ENCODE peak calls at places on chromosomes 11 and 22, in four cellular contexts. One of them, this sample, is unnamed.

GRCh38 chr22:22931557-22932270 is 44.1 kb downstream of the IGLL5 start:
- DNase-seq in K562: no peak
- DNase-seq in GM12878: peak; percentile 55
- DNase-seq in HepG2: no peak
- DNase-seq in this sample: no peak

GRCh38 chr11:59866397-59866796 is at the start of gene TCN1:
- DNase-seq in K562: no peak
- DNase-seq in GM12878: no peak
- DNase-seq in HepG2: no peak
- DNase-seq in this sample: no peak

GRCh38 chr11:1196516-1197391 is 26.1 kb upstream of the MUC5B start:
- DNase-seq in K562: no peak
- DNase-seq in GM12878: no peak
- DNase-seq in HepG2: no peak
- DNase-seq in this sample: no peak

GRCh38 chr11:82775736-82776346 is 42.2 kb upstream of the FAM181B start:
- DNase-seq in K562: peak; percentile 68
- DNase-seq in GM12878: no peak
- DNase-seq in HepG2: peak; percentile 42
- DNase-seq in this sample: peak; percentile 63

GRCh38 chr11:69044111-69045013 is 4.4 kb upstream of the TPCN2 start:
- DNase-seq in K562: peak; percentile 33
- DNase-seq in GM12878: no peak
- DNase-seq in HepG2: peak; percentile 68
- DNase-seq in this sample: peak; percentile 31

GRCh38 chr11:16604784-16605439 is 133.5 kb upstream of the C11orf58 start:
- DNase-seq in K562: peak; percentile 91
- DNase-seq in GM12878: no peak
- DNase-seq in HepG2: no peak
- DNase-seq in this sample: peak; percentile 36

GRCh38 chr11:122046846-122047245 is 69.2 kb downstream of the BLID start:
- DNase-seq in K562: no peak
- DNase-seq in GM12878: no peak
- DNase-seq in HepG2: no peak
- DNase-seq in this sample: no peak

GRCh38 chr22:43375951-43376455 is 32.8 kb upstream of the SCUBE1 start:
- DNase-seq in K562: no peak
- DNase-seq in GM12878: no peak
- DNase-seq in HepG2: no peak
- DNase-seq in this sample: no peak

GRCh38 chr22:27850000-27850465 is 48.5 kb upstream of the MN1 start:
- DNase-seq in K562: no peak
- DNase-seq in GM12878: no peak
- DNase-seq in HepG2: peak; percentile 78
- DNase-seq in this sample: no peak

GRCh38 chr11:73982595-73982989 is at the start of gene UCP2:
- DNase-seq in K562: peak; percentile 94
- DNase-seq in GM12878: no peak
- DNase-seq in HepG2: no peak
- DNase-seq in this sample: peak; percentile 88

GRCh38 chr22:19772422-19772672 is 11.8 kb downstream of the TBX1 start:
- DNase-seq in K562: no peak
- DNase-seq in GM12878: no peak
- DNase-seq in HepG2: no peak
- DNase-seq in this sample: no peak

GRCh38 chr22:30240541-30241417 is 5.8 kb downstream of the LIF start:
- DNase-seq in K562: no peak
- DNase-seq in GM12878: no peak
- DNase-seq in HepG2: no peak
- DNase-seq in this sample: no peak

GRCh38 chr11:128916646-128917045 is 25.5 kb downstream of the KCNJ5 start:
- DNase-seq in K562: no peak
- DNase-seq in GM12878: no peak
- DNase-seq in HepG2: no peak
- DNase-seq in this sample: no peak

GRCh38 chr11:85772700-85773099 is 38.2 kb downstream of the SYTL2 start:
- DNase-seq in K562: no peak
- DNase-seq in GM12878: no peak
- DNase-seq in HepG2: no peak
- DNase-seq in this sample: no peak

GRCh38 chr11:102831128-102831708 is 12.2 kb downstream of the MMP3 start:
- DNase-seq in K562: peak; percentile 21
- DNase-seq in GM12878: no peak
- DNase-seq in HepG2: peak; percentile 4
- DNase-seq in this sample: no peak

GRCh38 chr22:20018001-20018400 is 1.4 kb upstream of the ARVCF start:
- DNase-seq in K562: no peak
- DNase-seq in GM12878: no peak
- DNase-seq in HepG2: no peak
- DNase-seq in this sample: no peak

GRCh38 chr11:2534957-2535672 is 90.3 kb downstream of the KCNQ1 start:
- DNase-seq in K562: no peak
- DNase-seq in GM12878: no peak
- DNase-seq in HepG2: no peak
- DNase-seq in this sample: no peak

GRCh38 chr11:73236879-73237278 is 18.8 kb downstream of the P2RY2 start:
- DNase-seq in K562: peak; percentile 71
- DNase-seq in GM12878: no peak
- DNase-seq in HepG2: peak; percentile 57
- DNase-seq in this sample: peak; percentile 59

GRCh38 chr11:64216879-64217278 is 9.1 kb downstream of the TRPT1 start:
- DNase-seq in K562: no peak
- DNase-seq in GM12878: no peak
- DNase-seq in HepG2: no peak
- DNase-seq in this sample: no peak

GRCh38 chr22:23300476-23300875 is 120.2 kb downstream of the BCR start:
- DNase-seq in K562: no peak
- DNase-seq in GM12878: no peak
- DNase-seq in HepG2: no peak
- DNase-seq in this sample: no peak

GRCh38 chr11:89293966-89294679 is 116.4 kb downstream of the TYR start:
- DNase-seq in K562: no peak
- DNase-seq in GM12878: no peak
- DNase-seq in HepG2: no peak
- DNase-seq in this sample: no peak

GRCh38 chr11:61160487-61161189 is 588 bp downstream of the VPS37C start:
- DNase-seq in K562: no peak
- DNase-seq in GM12878: no peak
- DNase-seq in HepG2: no peak
- DNase-seq in this sample: no peak

GRCh38 chr11:85810521-85810870 is 445 bp downstream of the SYTL2 start:
- DNase-seq in K562: no peak
- DNase-seq in GM12878: no peak
- DNase-seq in HepG2: no peak
- DNase-seq in this sample: no peak

GRCh38 chr11:93005239-93005638 is 35.8 kb downstream of the MTNR1B start:
- DNase-seq in K562: no peak
- DNase-seq in GM12878: no peak
- DNase-seq in HepG2: no peak
- DNase-seq in this sample: no peak

GRCh38 chr11:120293038-120293800 is 31.9 kb upstream of the TLCD5 start:
- DNase-seq in K562: no peak
- DNase-seq in GM12878: no peak
- DNase-seq in HepG2: no peak
- DNase-seq in this sample: no peak

GRCh38 chr11:9285850-9286587 is 20.9 kb upstream of the DENND5A start:
- DNase-seq in K562: no peak
- DNase-seq in GM12878: no peak
- DNase-seq in HepG2: no peak
- DNase-seq in this sample: no peak

GRCh38 chr11:9276571-9276970 is 11.4 kb upstream of the DENND5A start:
- DNase-seq in K562: peak; percentile 28
- DNase-seq in GM12878: no peak
- DNase-seq in HepG2: no peak
- DNase-seq in this sample: no peak

GRCh38 chr11:9277176-9277575 is 12.0 kb upstream of the DENND5A start:
- DNase-seq in K562: no peak
- DNase-seq in GM12878: no peak
- DNase-seq in HepG2: no peak
- DNase-seq in this sample: no peak

DNA sequence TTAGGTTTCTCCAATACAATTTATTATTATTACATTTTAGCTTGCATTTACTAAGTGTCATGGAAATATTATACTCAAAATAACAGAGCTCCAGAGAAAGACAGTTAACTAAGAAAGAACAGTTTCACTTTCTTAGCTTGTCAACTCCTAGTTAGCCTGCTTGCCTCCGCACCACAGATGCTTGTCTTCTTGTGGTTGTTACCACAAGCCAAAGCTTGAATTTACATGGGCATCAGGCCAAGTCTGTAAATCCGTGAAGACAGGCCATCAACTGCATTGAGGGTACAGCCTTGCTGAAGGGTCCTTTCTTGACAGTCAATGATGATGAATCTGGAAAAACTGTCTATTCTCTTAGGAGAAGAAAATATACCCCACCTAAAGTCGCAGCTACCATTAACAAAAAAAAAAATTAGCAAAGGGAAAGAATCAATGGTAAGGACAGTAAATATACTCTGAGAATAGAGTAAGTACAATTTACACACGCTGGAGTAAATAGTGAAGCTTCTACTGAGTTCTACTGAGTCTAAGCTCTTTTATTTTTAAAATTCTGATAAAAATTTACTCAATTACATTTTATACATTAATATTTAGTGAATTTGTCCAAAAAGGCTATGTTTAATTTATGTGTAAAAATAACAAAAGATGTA is 15.6 kb upstream of the DENND5A start:
- DNase-seq in K562: peak; percentile 52
- DNase-seq in GM12878: peak; percentile 58
- DNase-seq in HepG2: no peak
- DNase-seq in this sample: no peak
- TF ChIP-seq FOXK2 in K562: no peak
- TF ChIP-seq FOXK2 in GM12878: no peak
- TF ChIP-seq FOXK2 in HepG2: no peak
- TF ChIP-seq FOXK2 in this sample: no peak

GRCh38 chr22:32080904-32081303 is 37.8 kb downstream of the SLC5A1 start:
- DNase-seq in K562: peak; percentile 47
- DNase-seq in GM12878: peak; percentile 7
- DNase-seq in HepG2: peak; percentile 47
- DNase-seq in this sample: peak; percentile 71
- TF ChIP-seq FOXK2 in K562: no peak
- TF ChIP-seq FOXK2 in GM12878: no peak
- TF ChIP-seq FOXK2 in HepG2: no peak
- TF ChIP-seq FOXK2 in this sample: no peak

GRCh38 chr11:26950260-26950719 is 43.6 kb upstream of the FIBIN start:
- DNase-seq in K562: no peak
- DNase-seq in GM12878: no peak
- DNase-seq in HepG2: no peak
- DNase-seq in this sample: no peak
- TF ChIP-seq FOXK2 in K562: no peak
- TF ChIP-seq FOXK2 in GM12878: no peak
- TF ChIP-seq FOXK2 in HepG2: no peak
- TF ChIP-seq FOXK2 in this sample: no peak

GRCh38 chr11:126216526-126217305 is 5.1 kb downstream of the FAM118B start:
- DNase-seq in K562: no peak
- DNase-seq in GM12878: no peak
- DNase-seq in HepG2: no peak
- DNase-seq in this sample: no peak

GRCh38 chr11:126211236-126212088 is at the start of the genes FAM118B and RPUSD4:
- DNase-seq in K562: peak; percentile 97
- DNase-seq in GM12878: peak; percentile 87
- DNase-seq in HepG2: peak; percentile 90
- DNase-seq in this sample: peak; percentile 100

GRCh38 chr11:126210871-126211235 is 597 bp downstream of the RPUSD4 start:
- DNase-seq in K562: peak; percentile 25
- DNase-seq in GM12878: no peak
- DNase-seq in HepG2: no peak
- DNase-seq in this sample: no peak

GRCh38 chr11:126214446-126215240 is 3.1 kb downstream of the FAM118B start:
- DNase-seq in K562: no peak
- DNase-seq in GM12878: no peak
- DNase-seq in HepG2: no peak
- DNase-seq in this sample: no peak

GRCh38 chr11:126212089-126212660 is 593 bp downstream of the FAM118B start:
- DNase-seq in K562: peak; percentile 14
- DNase-seq in GM12878: no peak
- DNase-seq in HepG2: no peak
- DNase-seq in this sample: no peak
- TF ChIP-seq FOXK2 in K562: no peak
- TF ChIP-seq FOXK2 in GM12878: no peak
- TF ChIP-seq FOXK2 in HepG2: no peak
- TF ChIP-seq FOXK2 in this sample: no peak

This sample was measured in HEK293T.